ENCODE peak calls at places on chromosomes 7 and 10, in five cellular contexts. F, G, P, Z and H are unnamed samples. For H3K36me3 and H3K4me1, the result is how much of the 10 kb centered on the place peaks cover.

GRCh38 chr10:100749309-100750217 is 4.2 kb downstream of the PAX2 start:
- DNase-seq in F (no peak), P (no peak), Z (no peak), G (no peak), H (peak)

GRCh38 chr7:155811895-155812761 is at the start of gene SHH:
- DNase-seq in G (no peak), P (no peak), F (no peak), Z (no peak), H (peak)

GRCh38 chr7:6402741-6403140 is 45.0 kb downstream of the DAGLB start:
- DNase-seq in Z (no peak), P (no peak), G (no peak), F (no peak), H (no peak)

GRCh38 chr7:13990984-13991790 is 1.7 kb upstream of the ETV1 start:
- DNase-seq in Z (peak), F (peak), P (peak), G (peak), H (peak)

GRCh38 chr10:133238066-133238804 is 580 bp downstream of the VENTX start:
- DNase-seq in Z (no peak), P (no peak), G (no peak), F (no peak), H (peak)

GRCh38 chr10:111944331-111944730 is 239.2 kb downstream of the GPAM start:
- DNase-seq in G (no peak), F (no peak), P (no peak), Z (no peak), H (peak)

GRCh38 chr7:22173884-22174573 is 182.9 kb downstream of the RAPGEF5 start:
- DNase-seq in Z (no peak), F (no peak), G (no peak), P (no peak), H (no peak)

GRCh38 chr10:93435061-93435491 is 47.1 kb downstream of the MYOF start:
- DNase-seq in F (no peak), G (no peak), Z (no peak), P (no peak), H (no peak)

GRCh38 chr7:66099551-66100407 is 14.9 kb upstream of the CRCP start:
- DNase-seq in P (no peak), Z (peak), F (peak), G (peak), H (peak)

GRCh38 chr10:91300011-91300575 is 79.6 kb downstream of the PCGF5 start:
- DNase-seq in G (no peak), P (no peak), F (no peak), Z (no peak), H (no peak)

GRCh38 chr10:93190377-93190776 is 116.7 kb downstream of the CYP26A1 start:
- DNase-seq in Z (no peak), G (no peak), F (no peak), P (no peak), H (no peak)

GRCh38 chr7:516606-517456 is 2.8 kb downstream of the PDGFA start:
- DNase-seq in Z (peak), F (peak), G (peak), P (no peak), H (peak)

GRCh38 chr7:134460000-134460399 is 1.1 kb upstream of the AKR1B1 start:
- DNase-seq in P (no peak), F (no peak), Z (no peak), G (no peak), H (no peak)

GRCh38 chr10:119131512-119132240 is 27.8 kb downstream of the DENND10 start:
- DNase-seq in F (no peak), Z (peak), P (no peak), G (peak), H (no peak)

GRCh38 chr10:73076361-73077183 is 20.1 kb downstream of the P4HA1 start:
- DNase-seq in G (peak), P (no peak), Z (peak), F (no peak), H (peak)

GRCh38 chr7:6392712-6393666 is 54.8 kb downstream of the DAGLB start:
- DNase-seq in G (peak), P (no peak), F (peak), Z (peak), H (no peak)

GRCh38 chr10:31030216-31030615 is 1.4 kb downstream of the ZNF438 start:
- DNase-seq in F (no peak), G (no peak), Z (no peak), P (no peak), H (no peak)

GRCh38 chr10:69663548-69663947 is 33.5 kb downstream of the FAM241B start:
- DNase-seq in Z (no peak), F (no peak), G (no peak), P (no peak), H (peak)

GRCh38 chr10:86664370-86665217 is 3.7 kb upstream of the LDB3 start:
- DNase-seq in Z (no peak), G (peak), F (no peak), P (no peak), H (no peak)

GRCh38 chr7:38323156-38323555 is 49.7 kb upstream of the TARP start:
- DNase-seq in P (no peak), Z (no peak), G (no peak), F (no peak), H (no peak)

GRCh38 chr7:71982847-71983246 is 429.3 kb downstream of the CALN1 start:
- DNase-seq in G (no peak), F (no peak), Z (no peak), P (no peak), H (no peak)

GRCh38 chr7:5596046-5596895 is 172.6 kb upstream of the TNRC18 start:
- DNase-seq in P (peak), F (peak), Z (peak), G (peak), H (peak)

GRCh38 chr7:30452278-30452930 is 26.2 kb downstream of the NOD1 start:
- DNase-seq in F (no peak), Z (no peak), G (no peak), P (no peak), H (no peak)

GRCh38 chr7:30450983-30451497 is 27.5 kb downstream of the NOD1 start:
- DNase-seq in P (no peak), G (no peak), Z (no peak), F (no peak), H (no peak)

GRCh38 chr7:30453016-30453415 is 25.6 kb downstream of the NOD1 start:
- DNase-seq in G (no peak), P (no peak), Z (no peak), F (no peak), H (no peak)

GRCh38 chr7:30450123-30450982 is 28.2 kb downstream of the NOD1 start:
- DNase-seq in P (no peak), F (no peak), Z (no peak), G (peak), H (peak)

DNA sequence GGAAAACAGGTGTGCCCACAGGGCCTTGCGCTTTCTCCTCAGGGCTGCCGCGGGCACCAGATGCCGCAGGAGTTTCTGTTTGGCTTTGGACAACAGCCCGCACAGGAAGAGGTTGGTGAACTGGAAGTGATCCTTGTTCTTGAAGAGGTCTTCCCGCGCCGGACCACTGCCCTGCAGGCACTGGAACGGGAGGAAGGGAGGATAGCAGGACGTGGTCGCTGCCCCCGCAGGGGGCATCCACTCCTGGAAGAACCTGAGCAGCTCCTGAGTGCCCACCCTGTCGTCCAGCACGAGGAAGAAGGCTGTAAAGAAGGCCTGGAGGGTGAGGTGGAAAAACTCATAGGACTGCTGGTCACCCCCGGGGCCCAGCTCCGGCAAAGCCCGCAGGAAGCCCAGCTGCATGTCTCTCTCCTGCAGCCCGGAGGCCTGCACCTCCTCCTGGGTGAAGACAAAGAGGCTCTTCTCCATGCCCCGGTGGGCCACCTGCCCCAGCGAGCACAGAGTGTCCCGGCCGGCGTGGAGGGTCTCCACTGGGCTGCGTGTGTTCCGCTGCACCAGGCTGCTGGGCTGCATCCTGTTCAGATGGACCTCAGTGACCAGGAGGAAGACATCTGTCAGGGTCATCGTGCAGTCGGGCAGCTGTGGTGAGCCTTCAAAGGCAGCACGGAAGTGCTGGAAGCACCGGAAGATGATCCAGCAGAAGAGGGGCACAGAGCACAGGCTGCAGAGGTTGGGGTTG is 26.9 kb downstream of the NOD1 start:
- DNase-seq in P (no peak), F (no peak), Z (no peak), G (no peak), H (no peak)
- H3K36me3 ChIP-seq in P (under half), F (half or more), Z (under half), G (under half), H (under half)

GRCh38 chr10:63241898-63242297 is 108.8 kb downstream of the NRBF2 start:
- DNase-seq in P (no peak), G (no peak), F (no peak), Z (no peak), H (no peak)
- H3K4me1 ChIP-seq in P (half or more), G (under half), F (under half), Z (under half), H (under half)

DNA sequence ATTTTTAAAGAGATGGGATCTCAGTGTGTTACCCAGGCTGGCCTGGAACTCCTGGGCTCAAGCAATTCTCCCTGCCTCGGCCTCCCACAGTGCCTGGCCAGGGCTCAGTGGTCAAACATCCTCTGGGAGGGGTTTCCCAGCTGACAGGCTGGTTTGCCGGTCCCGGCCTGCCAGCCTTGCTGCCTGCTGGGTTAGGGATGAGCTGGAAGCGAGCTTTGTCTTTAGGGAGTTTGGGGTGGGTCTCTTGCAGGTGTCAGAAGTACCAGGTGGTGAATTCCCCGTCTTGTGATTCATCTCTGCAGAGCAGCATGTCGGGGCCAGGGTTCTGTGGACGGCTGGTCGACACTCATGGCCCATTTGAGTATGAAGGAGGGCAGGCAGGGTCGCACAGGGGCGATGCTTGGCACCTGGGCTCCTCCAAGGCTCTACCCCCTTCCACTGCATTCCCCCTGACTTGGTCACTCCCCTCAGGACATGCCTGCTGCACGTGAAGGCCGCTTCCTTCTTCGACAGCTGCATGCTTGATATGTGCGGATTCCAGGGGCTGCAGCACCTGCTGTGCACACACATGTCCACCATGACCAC is 30.3 kb downstream of the ZAN start:
- DNase-seq in P (no peak), G (no peak), F (no peak), Z (no peak), H (no peak)
- H3K27ac ChIP-seq in P (no peak), G (no peak), F (no peak), Z (no peak), H (no peak)

DNA sequence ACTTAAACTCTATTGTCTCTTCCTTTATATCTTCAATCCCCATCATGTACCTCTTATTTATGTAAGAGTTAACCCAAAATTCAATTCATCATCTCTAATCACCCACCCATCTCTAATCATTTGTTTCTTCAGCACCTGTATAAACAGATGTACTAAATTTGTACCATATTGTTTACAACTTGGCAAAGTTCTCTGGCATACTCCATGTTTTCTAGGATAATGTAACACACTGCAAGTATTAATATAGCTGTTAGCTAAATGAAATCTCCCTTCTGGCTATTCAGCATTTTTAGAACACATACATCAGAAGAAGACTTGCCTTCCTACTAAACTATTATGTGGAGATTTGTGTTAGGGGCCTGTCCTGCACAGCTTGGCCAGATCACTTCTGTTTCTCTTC is 33.1 kb downstream of the MALSU1 start:
- DNase-seq in Z (no peak), F (no peak), G (no peak), P (no peak), H (no peak)
- H3K36me3 ChIP-seq in Z (under half), F (half or more), G (under half), P (under half), H (under half)

GRCh38 chr10:62377026-62377415 is 2.9 kb downstream of the ZNF365 start:
- DNase-seq in G (no peak), P (no peak), F (no peak), Z (no peak), H (no peak)

GRCh38 chr10:62381385-62382102 is 7.4 kb downstream of the ZNF365 start:
- DNase-seq in Z (no peak), P (no peak), F (no peak), G (no peak), H (no peak)

GRCh38 chr10:62380002-62380401 is 5.8 kb downstream of the ZNF365 start:
- DNase-seq in G (no peak), F (peak), Z (no peak), P (peak), H (no peak)

GRCh38 chr10:62377966-62378365 is 3.8 kb downstream of the ZNF365 start:
- DNase-seq in F (no peak), P (no peak), G (no peak), Z (no peak), H (no peak)

GRCh38 chr10:62379394-62379793 is 5.2 kb downstream of the ZNF365 start:
- DNase-seq in P (no peak), F (no peak), Z (no peak), G (no peak), H (no peak)
- H3K4me1 ChIP-seq in P (half or more), F (under half), Z (under half), G (under half), H (under half)

GRCh38 chr7:130920122-130920521 is 186.1 kb upstream of the KLF14 start:
- DNase-seq in P (no peak), G (no peak), Z (no peak), F (no peak), H (no peak)
- H3K27ac ChIP-seq in P (peak), G (no peak), Z (peak), F (peak), H (no peak)

DNA sequence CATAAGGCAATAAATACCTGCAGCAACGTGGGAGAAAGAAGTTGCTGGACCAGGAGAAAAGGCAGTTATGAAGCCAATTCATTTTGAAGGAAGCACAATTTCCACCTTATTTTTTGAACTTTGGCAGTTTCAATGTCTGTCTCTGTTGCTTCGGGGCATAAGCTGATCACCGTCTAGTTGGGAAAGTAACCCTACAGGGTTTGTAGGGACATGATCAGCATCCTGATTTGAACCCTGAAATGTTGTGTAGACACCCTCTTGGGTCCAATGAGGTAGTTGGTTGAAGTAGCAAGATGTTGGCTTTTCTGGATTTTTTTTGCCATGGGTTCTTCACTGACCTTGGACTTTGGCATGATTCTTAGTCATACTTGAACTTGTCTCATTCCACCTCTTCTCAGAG is 13.0 kb downstream of the DUSP5 start:
- DNase-seq in G (no peak), F (no peak), Z (no peak), P (no peak), H (no peak)
- H3K36me3 ChIP-seq in G (under half), F (half or more), Z (under half), P (under half), H (under half)

GRCh38 chr10:122152544-122152943 is 118.6 kb upstream of the BTBD16 start:
- DNase-seq in Z (no peak), P (no peak), F (no peak), G (peak), H (no peak)
- H3K4me1 ChIP-seq in Z (under half), P (under half), F (under half), G (under half), H (under half)

GRCh38 chr7:30145521-30145920 is 10.7 kb downstream of the MTURN start:
- DNase-seq in P (no peak), Z (no peak), F (no peak), G (no peak), H (no peak)

GRCh38 chr7:30147785-30148184 is 13.0 kb downstream of the MTURN start:
- DNase-seq in P (no peak), F (no peak), Z (no peak), G (no peak), H (no peak)

GRCh38 chr7:30144659-30145321 is 10.0 kb downstream of the MTURN start:
- DNase-seq in Z (no peak), F (no peak), G (no peak), P (no peak), H (no peak)

GRCh38 chr7:30147223-30147622 is 12.4 kb downstream of the MTURN start:
- DNase-seq in P (no peak), Z (no peak), F (no peak), G (no peak), H (no peak)

GRCh38 chr7:30146127-30146612 is 11.4 kb downstream of the MTURN start:
- DNase-seq in F (peak), Z (no peak), G (no peak), P (no peak), H (no peak)
- H3K27ac ChIP-seq in F (peak), Z (no peak), G (no peak), P (no peak), H (no peak)

GRCh38 chr7:105126436-105126975 is 112.5 kb downstream of the KMT2E start:
- DNase-seq in F (no peak), Z (no peak), P (no peak), G (no peak), H (no peak)

GRCh38 chr7:105125745-105126144 is 111.7 kb downstream of the KMT2E start:
- DNase-seq in Z (no peak), G (no peak), F (no peak), P (no peak), H (no peak)

GRCh38 chr7:105130580-105130979 is 116.6 kb downstream of the KMT2E start:
- DNase-seq in P (no peak), G (no peak), F (no peak), Z (no peak), H (no peak)

GRCh38 chr7:105130048-105130447 is 116.0 kb downstream of the KMT2E start:
- DNase-seq in F (no peak), P (no peak), G (no peak), Z (no peak), H (no peak)

DNA sequence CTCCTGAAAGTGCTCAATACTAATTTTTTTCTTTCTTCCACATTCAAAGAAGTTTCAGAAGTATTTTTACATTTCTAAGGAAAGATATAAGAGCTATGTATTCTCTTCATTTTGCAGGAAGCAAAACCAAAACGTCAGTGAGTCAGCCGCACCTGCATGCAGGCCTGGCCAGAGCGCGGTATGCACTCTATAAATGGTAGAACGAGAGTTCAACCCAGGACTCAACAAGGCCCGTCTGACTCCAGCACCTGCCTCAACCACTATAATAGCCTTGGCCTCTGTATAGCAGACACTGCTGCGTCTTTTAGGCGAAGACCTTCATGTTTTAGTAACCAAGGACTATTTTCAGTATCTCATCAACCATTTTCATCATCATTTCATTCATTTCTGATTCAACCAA is 113.2 kb downstream of the KMT2E start:
- DNase-seq in P (no peak), G (no peak), Z (no peak), F (no peak), H (no peak)
- H3K36me3 ChIP-seq in P (under half), G (under half), Z (under half), F (under half), H (under half)